ENCODE peak calls at places on chromosomes 6 and 20, in six cellular contexts. One of them, this sample, is unnamed. For H3K4me1, the result is how much of the 10 kb centered on the place peaks cover.

GRCh38 chr6:167827062-167827587 is 414 bp downstream of the AFDN start:
- DNase-seq in fibroblast of lung: peak
- DNase-seq in CD8-positive, alpha-beta memory T cell: no peak
- DNase-seq in aorta: peak
- DNase-seq in pancreas: peak
- DNase-seq in GM23338: peak
- DNase-seq in this sample: peak

GRCh38 chr6:159193923-159194322 is 24.7 kb downstream of the FNDC1 start:
- DNase-seq in fibroblast of lung: no peak
- DNase-seq in CD8-positive, alpha-beta memory T cell: no peak
- DNase-seq in aorta: no peak
- DNase-seq in pancreas: no peak
- DNase-seq in GM23338: no peak
- DNase-seq in this sample: no peak

GRCh38 chr6:139882234-139882633 is 507.8 kb upstream of the CITED2 start:
- DNase-seq in fibroblast of lung: peak
- DNase-seq in CD8-positive, alpha-beta memory T cell: no peak
- DNase-seq in aorta: no peak
- DNase-seq in pancreas: no peak
- DNase-seq in GM23338: peak
- DNase-seq in this sample: no peak

GRCh38 chr6:31958412-31958740 is 395 bp downstream of the NELFE start:
- DNase-seq in fibroblast of lung: no peak
- DNase-seq in CD8-positive, alpha-beta memory T cell: no peak
- DNase-seq in aorta: no peak
- DNase-seq in pancreas: no peak
- DNase-seq in GM23338: no peak
- DNase-seq in this sample: no peak

GRCh38 chr6:44217332-44218143 is 812 bp downstream of the MYMX start:
- DNase-seq in fibroblast of lung: peak
- DNase-seq in CD8-positive, alpha-beta memory T cell: no peak
- DNase-seq in aorta: peak
- DNase-seq in pancreas: peak
- DNase-seq in GM23338: peak
- DNase-seq in this sample: peak

GRCh38 chr20:51204051-51204450 is 181.1 kb upstream of the KCNG1 start:
- DNase-seq in fibroblast of lung: no peak
- DNase-seq in CD8-positive, alpha-beta memory T cell: no peak
- DNase-seq in aorta: no peak
- DNase-seq in pancreas: no peak
- DNase-seq in GM23338: no peak
- DNase-seq in this sample: no peak

GRCh38 chr6:100617633-100618348 is 153.1 kb upstream of the SIM1 start:
- DNase-seq in fibroblast of lung: no peak
- DNase-seq in CD8-positive, alpha-beta memory T cell: no peak
- DNase-seq in aorta: no peak
- DNase-seq in pancreas: no peak
- DNase-seq in GM23338: no peak
- DNase-seq in this sample: no peak

GRCh38 chr20:57907131-57908083 is 197.6 kb upstream of the PMEPA1 start:
- DNase-seq in fibroblast of lung: peak
- DNase-seq in CD8-positive, alpha-beta memory T cell: no peak
- DNase-seq in aorta: no peak
- DNase-seq in pancreas: no peak
- DNase-seq in GM23338: no peak
- DNase-seq in this sample: no peak

GRCh38 chr6:43517503-43518357 is 841 bp downstream of the POLR1C start:
- DNase-seq in fibroblast of lung: peak
- DNase-seq in CD8-positive, alpha-beta memory T cell: no peak
- DNase-seq in aorta: no peak
- DNase-seq in pancreas: no peak
- DNase-seq in GM23338: peak
- DNase-seq in this sample: no peak

GRCh38 chr6:107330190-107330589 is 129.2 kb downstream of the PDSS2 start:
- DNase-seq in fibroblast of lung: no peak
- DNase-seq in CD8-positive, alpha-beta memory T cell: no peak
- DNase-seq in aorta: no peak
- DNase-seq in pancreas: no peak
- DNase-seq in GM23338: peak
- DNase-seq in this sample: no peak

GRCh38 chr6:68634503-68635411 is at the start of gene ADGRB3:
- DNase-seq in fibroblast of lung: peak
- DNase-seq in CD8-positive, alpha-beta memory T cell: peak
- DNase-seq in aorta: peak
- DNase-seq in pancreas: peak
- DNase-seq in GM23338: peak
- DNase-seq in this sample: peak

GRCh38 chr20:44038681-44039123 is 124.0 kb downstream of the TOX2 start:
- DNase-seq in fibroblast of lung: no peak
- DNase-seq in CD8-positive, alpha-beta memory T cell: no peak
- DNase-seq in aorta: no peak
- DNase-seq in pancreas: peak
- DNase-seq in GM23338: no peak
- DNase-seq in this sample: peak

GRCh38 chr6:26304213-26305096 is 60.5 kb upstream of the BTN3A2 start:
- DNase-seq in fibroblast of lung: peak
- DNase-seq in CD8-positive, alpha-beta memory T cell: peak
- DNase-seq in aorta: no peak
- DNase-seq in pancreas: no peak
- DNase-seq in GM23338: peak
- DNase-seq in this sample: no peak

GRCh38 chr6:170135821-170136471 is 154.9 kb downstream of the DLL1 start:
- DNase-seq in fibroblast of lung: no peak
- DNase-seq in CD8-positive, alpha-beta memory T cell: peak
- DNase-seq in aorta: peak
- DNase-seq in pancreas: peak
- DNase-seq in GM23338: no peak
- DNase-seq in this sample: no peak

GRCh38 chr6:132893772-132894490 is 79.6 kb downstream of the RPS12 start:
- DNase-seq in fibroblast of lung: no peak
- DNase-seq in CD8-positive, alpha-beta memory T cell: no peak
- DNase-seq in aorta: no peak
- DNase-seq in pancreas: no peak
- DNase-seq in GM23338: no peak
- DNase-seq in this sample: no peak

GRCh38 chr6:92690997-92691599 is 728.3 kb downstream of the EPHA7 start:
- DNase-seq in fibroblast of lung: peak
- DNase-seq in CD8-positive, alpha-beta memory T cell: no peak
- DNase-seq in aorta: no peak
- DNase-seq in pancreas: no peak
- DNase-seq in GM23338: no peak
- DNase-seq in this sample: no peak

GRCh38 chr6:121615493-121615892 is 180.0 kb downstream of the GJA1 start:
- DNase-seq in fibroblast of lung: no peak
- DNase-seq in CD8-positive, alpha-beta memory T cell: no peak
- DNase-seq in aorta: no peak
- DNase-seq in pancreas: no peak
- DNase-seq in GM23338: peak
- DNase-seq in this sample: no peak

GRCh38 chr6:52820198-52820597 is 16.6 kb upstream of the GSTA1 start:
- DNase-seq in fibroblast of lung: peak
- DNase-seq in CD8-positive, alpha-beta memory T cell: no peak
- DNase-seq in aorta: no peak
- DNase-seq in pancreas: no peak
- DNase-seq in GM23338: no peak
- DNase-seq in this sample: no peak

GRCh38 chr20:44115762-44116644 is 71.0 kb downstream of the JPH2 start:
- DNase-seq in fibroblast of lung: no peak
- DNase-seq in CD8-positive, alpha-beta memory T cell: no peak
- DNase-seq in aorta: no peak
- DNase-seq in pancreas: no peak
- DNase-seq in GM23338: peak
- DNase-seq in this sample: no peak

GRCh38 chr20:4637081-4637797 is 84.5 kb upstream of the PRND start:
- DNase-seq in fibroblast of lung: peak
- DNase-seq in CD8-positive, alpha-beta memory T cell: no peak
- DNase-seq in aorta: no peak
- DNase-seq in pancreas: no peak
- DNase-seq in GM23338: no peak
- DNase-seq in this sample: no peak

GRCh38 chr20:18847226-18847625 is 33.6 kb downstream of the SCP2D1 start:
- DNase-seq in fibroblast of lung: no peak
- DNase-seq in CD8-positive, alpha-beta memory T cell: no peak
- DNase-seq in aorta: no peak
- DNase-seq in pancreas: no peak
- DNase-seq in GM23338: no peak
- DNase-seq in this sample: no peak

GRCh38 chr6:135655055-135655454 is 157.5 kb upstream of the AHI1 start:
- DNase-seq in fibroblast of lung: peak
- DNase-seq in CD8-positive, alpha-beta memory T cell: no peak
- DNase-seq in aorta: no peak
- DNase-seq in pancreas: no peak
- DNase-seq in GM23338: no peak
- DNase-seq in this sample: no peak

GRCh38 chr20:53609501-53610445 is 16.1 kb upstream of the ZNF217 start:
- DNase-seq in fibroblast of lung: peak
- DNase-seq in CD8-positive, alpha-beta memory T cell: peak
- DNase-seq in aorta: peak
- DNase-seq in pancreas: no peak
- DNase-seq in GM23338: peak
- DNase-seq in this sample: peak

GRCh38 chr6:15755555-15755954 is 92.7 kb upstream of the DTNBP1 start:
- DNase-seq in fibroblast of lung: no peak
- DNase-seq in CD8-positive, alpha-beta memory T cell: no peak
- DNase-seq in aorta: no peak
- DNase-seq in pancreas: no peak
- DNase-seq in GM23338: no peak
- DNase-seq in this sample: no peak

GRCh38 chr6:50959081-50959641 is 140.5 kb downstream of the TFAP2B start:
- DNase-seq in fibroblast of lung: no peak
- DNase-seq in CD8-positive, alpha-beta memory T cell: no peak
- DNase-seq in aorta: no peak
- DNase-seq in pancreas: no peak
- DNase-seq in GM23338: no peak
- DNase-seq in this sample: no peak

GRCh38 chr6:15132854-15133670 is 112.8 kb upstream of the JARID2 start:
- DNase-seq in fibroblast of lung: peak
- DNase-seq in CD8-positive, alpha-beta memory T cell: no peak
- DNase-seq in aorta: no peak
- DNase-seq in pancreas: no peak
- DNase-seq in GM23338: no peak
- DNase-seq in this sample: no peak

DNA sequence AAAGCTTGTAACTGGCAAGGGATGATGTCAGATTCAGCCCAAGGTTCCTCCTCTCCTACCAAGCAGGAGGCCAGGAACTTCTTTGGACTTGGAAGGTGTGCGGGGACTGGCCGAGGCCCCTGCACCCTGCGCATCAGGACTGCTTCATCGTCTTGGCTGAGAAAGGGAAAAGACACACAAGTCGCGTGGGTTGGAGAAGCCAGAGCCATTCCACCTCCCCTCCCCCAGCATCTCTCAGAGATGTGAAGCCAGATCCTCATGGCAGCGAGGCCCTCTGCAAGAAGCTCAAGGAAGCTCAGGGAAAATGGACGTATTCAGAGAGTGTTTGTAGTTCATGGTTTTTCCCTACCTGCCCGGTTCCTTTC is 14.4 kb downstream of the TNFAIP3 start:
- DNase-seq in fibroblast of lung: no peak
- DNase-seq in CD8-positive, alpha-beta memory T cell: no peak
- DNase-seq in aorta: no peak
- DNase-seq in pancreas: no peak
- DNase-seq in GM23338: no peak
- DNase-seq in this sample: no peak
- H3K4me1 ChIP-seq in fibroblast of lung: under half
- H3K4me1 ChIP-seq in CD8-positive, alpha-beta memory T cell: under half
- H3K4me1 ChIP-seq in aorta: under half
- H3K4me1 ChIP-seq in pancreas: under half
- H3K4me1 ChIP-seq in GM23338: under half
- H3K4me1 ChIP-seq in this sample: under half

DNA sequence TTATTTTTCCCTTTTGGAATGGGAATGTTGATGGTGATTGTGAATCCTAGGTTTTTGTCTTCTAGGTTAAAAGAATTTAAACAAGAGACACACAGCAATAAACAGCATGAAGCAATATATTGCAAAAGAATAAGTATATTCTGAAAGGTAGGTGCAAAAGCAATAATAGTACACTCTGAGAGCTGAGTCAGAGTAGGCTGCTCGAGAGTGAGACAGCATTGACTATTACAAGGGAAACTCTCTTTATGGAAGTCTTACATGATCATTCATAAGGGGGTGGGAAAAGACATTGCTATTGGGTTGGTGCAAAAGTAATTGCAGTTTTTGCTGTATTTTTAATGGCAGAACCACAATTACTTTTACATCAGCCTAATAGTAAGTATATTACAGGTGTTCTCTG is 25.0 kb downstream of the FBXO5 start:
- DNase-seq in fibroblast of lung: no peak
- DNase-seq in CD8-positive, alpha-beta memory T cell: no peak
- DNase-seq in aorta: no peak
- DNase-seq in pancreas: no peak
- DNase-seq in GM23338: no peak
- DNase-seq in this sample: no peak
- H3K4me1 ChIP-seq in fibroblast of lung: under half
- H3K4me1 ChIP-seq in CD8-positive, alpha-beta memory T cell: under half
- H3K4me1 ChIP-seq in aorta: under half
- H3K4me1 ChIP-seq in pancreas: under half
- H3K4me1 ChIP-seq in GM23338: under half
- H3K4me1 ChIP-seq in this sample: under half

DNA sequence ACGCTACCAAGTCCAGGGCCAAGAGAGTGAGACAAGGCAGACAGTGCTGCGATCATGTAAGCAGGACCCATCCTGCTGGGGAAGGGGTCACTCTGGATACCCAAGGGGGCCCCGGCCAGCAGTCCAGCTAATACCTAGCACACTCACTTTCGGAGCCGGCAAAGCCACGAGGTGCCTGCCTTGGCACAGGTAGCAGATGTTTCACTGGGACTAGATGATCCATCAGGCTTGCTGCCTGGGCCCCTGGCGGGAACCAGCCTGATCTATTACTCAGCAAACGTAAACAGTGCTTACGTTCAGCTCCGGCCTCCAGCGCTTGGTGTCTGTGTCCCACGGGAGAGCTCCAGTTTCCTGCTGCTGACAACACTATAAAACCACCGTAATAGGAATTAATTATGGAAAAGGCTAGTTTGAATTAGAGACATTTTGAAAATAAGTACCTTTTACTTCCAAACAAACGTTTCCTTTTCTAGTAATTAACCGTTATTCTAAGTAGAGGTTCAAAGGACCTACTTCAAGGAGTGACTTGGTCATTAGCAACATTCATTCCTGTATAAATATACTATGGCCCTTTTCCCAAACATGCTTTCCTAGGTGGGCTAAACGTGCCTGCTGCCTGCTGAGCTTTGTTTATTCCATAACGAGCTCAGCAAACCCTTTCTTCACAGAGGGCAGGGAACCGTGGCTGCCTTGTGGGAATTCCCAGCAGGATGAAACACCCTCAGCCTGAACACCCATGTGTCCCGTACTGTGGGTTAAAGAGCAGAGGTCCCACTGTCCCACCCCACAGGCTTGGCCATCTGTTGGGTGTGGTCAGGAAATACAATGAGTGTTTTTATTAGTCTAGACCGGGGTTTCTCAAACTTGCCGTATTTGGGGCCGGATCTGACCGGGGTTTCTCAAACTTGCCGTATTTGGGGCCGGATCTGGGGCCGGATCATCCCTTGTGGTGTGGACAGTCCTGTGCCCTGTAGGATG is 18.4 kb downstream of the SLC22A23 start:
- DNase-seq in fibroblast of lung: peak
- DNase-seq in CD8-positive, alpha-beta memory T cell: no peak
- DNase-seq in aorta: no peak
- DNase-seq in pancreas: no peak
- DNase-seq in GM23338: no peak
- DNase-seq in this sample: no peak
- H3K4me1 ChIP-seq in fibroblast of lung: under half
- H3K4me1 ChIP-seq in CD8-positive, alpha-beta memory T cell: under half
- H3K4me1 ChIP-seq in aorta: under half
- H3K4me1 ChIP-seq in pancreas: under half
- H3K4me1 ChIP-seq in GM23338: under half
- H3K4me1 ChIP-seq in this sample: under half

GRCh38 chr6:30721198-30722024 is 1.3 kb downstream of the TUBB start:
- DNase-seq in fibroblast of lung: peak
- DNase-seq in CD8-positive, alpha-beta memory T cell: peak
- DNase-seq in aorta: peak
- DNase-seq in pancreas: peak
- DNase-seq in GM23338: peak
- DNase-seq in this sample: peak
- H3K4me1 ChIP-seq in fibroblast of lung: under half
- H3K4me1 ChIP-seq in CD8-positive, alpha-beta memory T cell: under half
- H3K4me1 ChIP-seq in aorta: under half
- H3K4me1 ChIP-seq in pancreas: under half
- H3K4me1 ChIP-seq in GM23338: under half
- H3K4me1 ChIP-seq in this sample: half or more